ENCODE peak calls at places on chromosomes 11 and 22, in four cellular contexts. H, Z, V and D are unnamed samples.

GRCh38 chr11:124482362-124483147 is 37.1 kb upstream of the OR8B8 start:
- DNase-seq in H (no peak), Z (no peak), V (no peak), D (no peak)

GRCh38 chr22:33539202-33539901 is 380.9 kb downstream of the LARGE1 start:
- DNase-seq in H (no peak), Z (no peak), V (no peak), D (no peak)

GRCh38 chr22:39928556-39929401 is 27.9 kb downstream of the GRAP2 start:
- DNase-seq in H (no peak), Z (no peak), V (no peak), D (no peak)

GRCh38 chr11:131712897-131713296 is 342.5 kb downstream of the NTM start:
- DNase-seq in H (no peak), Z (no peak), V (no peak), D (no peak)

GRCh38 chr22:21942407-21942895 is 10.2 kb downstream of the PPM1F start:
- DNase-seq in H (peak; percentile 44), Z (peak; percentile 49), V (no peak), D (peak; percentile 89)

GRCh38 chr22:50502096-50502495 is 5.4 kb downstream of the LMF2 start:
- DNase-seq in H (no peak), Z (no peak), V (no peak), D (no peak)

GRCh38 chr22:19841641-19842385 is 12.9 kb downstream of the GNB1L start:
- DNase-seq in H (no peak), Z (no peak), V (no peak), D (no peak)

GRCh38 chr22:43541462-43542407 is 129.9 kb downstream of the MPPED1 start:
- DNase-seq in H (no peak), Z (no peak), V (no peak), D (no peak)

GRCh38 chr11:16606784-16607674 is 131.4 kb upstream of the C11orf58 start:
- DNase-seq in H (no peak), Z (no peak), V (no peak), D (no peak)

GRCh38 chr11:134752964-134753804 is 341.1 kb upstream of the B3GAT1 start:
- DNase-seq in H (no peak), Z (no peak), V (no peak), D (no peak)

GRCh38 chr11:13286247-13286821 is 8.7 kb downstream of the BMAL1 start:
- DNase-seq in H (no peak), Z (no peak), V (no peak), D (no peak)

GRCh38 chr22:36610567-36610966 is 81.6 kb upstream of the EIF3D start:
- DNase-seq in H (no peak), Z (no peak), V (no peak), D (no peak)

GRCh38 chr11:45857834-45858492 is 10.7 kb downstream of the CRY2 start:
- DNase-seq in H (no peak), Z (no peak), V (no peak), D (peak; percentile 87)

GRCh38 chr22:47142427-47143046 is 380.1 kb downstream of the TBC1D22A start:
- DNase-seq in H (no peak), Z (no peak), V (no peak), D (no peak)

GRCh38 chr11:134008593-134008992 is 51.8 kb upstream of the IGSF9B start:
- DNase-seq in H (no peak), Z (no peak), V (no peak), D (no peak)

GRCh38 chr11:93570759-93571413 is 27.7 kb upstream of the SMCO4 start:
- DNase-seq in H (peak; percentile 65), Z (peak; percentile 1), V (no peak), D (peak; percentile 62)

GRCh38 chr11:22341582-22341919 is 3.4 kb downstream of the SLC17A6 start:
- DNase-seq in H (no peak), Z (no peak), V (no peak), D (no peak)

GRCh38 chr22:45524157-45524556 is 21.5 kb downstream of the FBLN1 start:
- DNase-seq in H (no peak), Z (no peak), V (no peak), D (no peak)

GRCh38 chr11:312092-312816 is 1.6 kb upstream of the IFITM1 start:
- DNase-seq in H (no peak), Z (no peak), V (no peak), D (no peak)

GRCh38 chr22:24409707-24410106 is 17.7 kb upstream of the ADORA2A start:
- DNase-seq in H (no peak), Z (no peak), V (no peak), D (no peak)

GRCh38 chr11:84193706-84194105 is 907.5 kb upstream of the CCDC90B start:
- DNase-seq in H (no peak), Z (no peak), V (no peak), D (no peak)

GRCh38 chr11:43818220-43818619 is 62.4 kb upstream of the ALKBH3 start:
- DNase-seq in H (no peak), Z (no peak), V (no peak), D (no peak)

GRCh38 chr22:47232197-47232596 is 469.7 kb downstream of the TBC1D22A start:
- DNase-seq in H (no peak), Z (no peak), V (no peak), D (no peak)

GRCh38 chr22:48146426-48146825 is 1384.0 kb downstream of the TBC1D22A start:
- DNase-seq in H (no peak), Z (no peak), V (no peak), D (no peak)

GRCh38 chr22:29992341-29993275 is 87.7 kb upstream of the HORMAD2 start:
- DNase-seq in H (no peak), Z (no peak), V (no peak), D (no peak)

GRCh38 chr11:95512682-95513081 is 276.9 kb downstream of the FAM76B start:
- DNase-seq in H (peak; percentile 34), Z (peak; percentile 6), V (no peak), D (peak; percentile 83)

GRCh38 chr11:93444671-93445073 is 98.5 kb downstream of the SMCO4 start:
- DNase-seq in H (peak; percentile 40), Z (no peak), V (no peak), D (no peak)

GRCh38 chr22:44676441-44677298 is 25.3 kb upstream of the PRR5 start:
- DNase-seq in H (peak; percentile 82), Z (peak; percentile 69), V (no peak), D (no peak)

GRCh38 chr11:2088746-2089535 is 50.2 kb downstream of the IGF2 start:
- DNase-seq in H (no peak), Z (no peak), V (no peak), D (no peak)

GRCh38 chr11:32137869-32138268 is 47.0 kb downstream of the RCN1 start:
- DNase-seq in H (no peak), Z (no peak), V (no peak), D (no peak)

GRCh38 chr11:126879516-126879915 is 121.1 kb downstream of the KIRREL3 start:
- DNase-seq in H (no peak), Z (no peak), V (no peak), D (no peak)

GRCh38 chr22:40729284-40729683 is 50.0 kb downstream of the MCHR1 start:
- DNase-seq in H (no peak), Z (no peak), V (no peak), D (no peak)

GRCh38 chr11:61679893-61680621 is at the start of gene DAGLA:
- DNase-seq in H (peak; percentile 75), Z (peak; percentile 75), V (peak; percentile 71), D (peak; percentile 92)

GRCh38 chr11:22069844-22070243 is 123.0 kb upstream of the ANO5 start:
- DNase-seq in H (no peak), Z (no peak), V (no peak), D (no peak)

GRCh38 chr11:12287009-12287373 is 90.4 kb upstream of the PARVA start:
- DNase-seq in H (peak; percentile 38), Z (peak; percentile 31), V (no peak), D (peak; percentile 89)

GRCh38 chr11:4072668-4073285 is 21.8 kb upstream of the RRM1 start:
- DNase-seq in H (peak; percentile 72), Z (peak; percentile 78), V (peak; percentile 29), D (peak; percentile 79)